ENCODE peak calls at places on chromosomes 4 and X, in seven cellular contexts. One of them, this sample, is unnamed.

GRCh38 chr4:20273793-20274192 is 22.1 kb downstream of the SLIT2 start:
- DNase-seq in H1: no peak
- DNase-seq in HepG2: no peak
- DNase-seq in GM12878: no peak
- DNase-seq in K562: no peak
- DNase-seq in SK-N-SH: no peak
- DNase-seq in HCT116: no peak
- DNase-seq in this sample: no peak

GRCh38 chrX:15269618-15270521 is at the start of gene ASB9:
- DNase-seq in H1: no peak
- DNase-seq in HepG2: peak
- DNase-seq in HCT116: peak
- DNase-seq in SK-N-SH: peak
- DNase-seq in GM12878: no peak
- DNase-seq in K562: no peak
- DNase-seq in this sample: peak

GRCh38 chr4:183716302-183716701 is 57.2 kb downstream of the TRAPPC11 start:
- DNase-seq in H1: no peak
- DNase-seq in HCT116: no peak
- DNase-seq in K562: no peak
- DNase-seq in HepG2: no peak
- DNase-seq in GM12878: no peak
- DNase-seq in SK-N-SH: no peak
- DNase-seq in this sample: no peak

GRCh38 chr4:58502839-58503238 is 1392.7 kb upstream of the IGFBP7 start:
- DNase-seq in SK-N-SH: peak
- DNase-seq in K562: no peak
- DNase-seq in HepG2: no peak
- DNase-seq in HCT116: no peak
- DNase-seq in H1: no peak
- DNase-seq in GM12878: no peak
- DNase-seq in this sample: no peak

GRCh38 chr4:187019896-187020295 is 296.2 kb upstream of the FAT1 start:
- DNase-seq in GM12878: no peak
- DNase-seq in HCT116: no peak
- DNase-seq in H1: peak
- DNase-seq in K562: no peak
- DNase-seq in HepG2: no peak
- DNase-seq in SK-N-SH: no peak
- DNase-seq in this sample: no peak

GRCh38 chrX:319579-320125 is 1.1 kb upstream of the GTPBP6 start:
- DNase-seq in SK-N-SH: no peak
- DNase-seq in HCT116: no peak
- DNase-seq in GM12878: no peak
- DNase-seq in HepG2: no peak
- DNase-seq in K562: no peak
- DNase-seq in H1: no peak
- DNase-seq in this sample: no peak

GRCh38 chrX:10079155-10079711 is 77.5 kb upstream of the CLCN4 start:
- DNase-seq in HCT116: no peak
- DNase-seq in K562: no peak
- DNase-seq in H1: no peak
- DNase-seq in HepG2: peak
- DNase-seq in GM12878: no peak
- DNase-seq in SK-N-SH: no peak
- DNase-seq in this sample: no peak

GRCh38 chrX:16528620-16529019 is 121.3 kb upstream of the S100G start:
- DNase-seq in HCT116: no peak
- DNase-seq in SK-N-SH: no peak
- DNase-seq in GM12878: no peak
- DNase-seq in H1: no peak
- DNase-seq in K562: no peak
- DNase-seq in HepG2: no peak
- DNase-seq in this sample: no peak

GRCh38 chrX:48468247-48468671 is 1.8 kb downstream of the SLC38A5 start:
- DNase-seq in HepG2: no peak
- DNase-seq in H1: no peak
- DNase-seq in HCT116: no peak
- DNase-seq in K562: peak
- DNase-seq in GM12878: no peak
- DNase-seq in SK-N-SH: no peak
- DNase-seq in this sample: no peak

GRCh38 chr4:46648088-46648744 is 258.3 kb upstream of the GABRA2 start:
- DNase-seq in SK-N-SH: peak
- DNase-seq in HCT116: no peak
- DNase-seq in GM12878: no peak
- DNase-seq in K562: no peak
- DNase-seq in HepG2: peak
- DNase-seq in H1: peak
- DNase-seq in this sample: peak

GRCh38 chrX:38260231-38260630 is 39.6 kb upstream of the SRPX start:
- DNase-seq in K562: peak
- DNase-seq in HepG2: peak
- DNase-seq in H1: no peak
- DNase-seq in GM12878: no peak
- DNase-seq in SK-N-SH: peak
- DNase-seq in HCT116: peak
- DNase-seq in this sample: peak

GRCh38 chr4:2261853-2262144 is at the start of gene MXD4:
- DNase-seq in K562: no peak
- DNase-seq in SK-N-SH: no peak
- DNase-seq in GM12878: no peak
- DNase-seq in HepG2: no peak
- DNase-seq in H1: no peak
- DNase-seq in HCT116: no peak
- DNase-seq in this sample: no peak

GRCh38 chr4:2262145-2262943 is 435 bp upstream of the MXD4 start:
- DNase-seq in SK-N-SH: peak
- DNase-seq in H1: peak
- DNase-seq in K562: peak
- DNase-seq in HepG2: peak
- DNase-seq in GM12878: peak
- DNase-seq in HCT116: peak
- DNase-seq in this sample: peak

GRCh38 chr4:2260336-2261109 is 1.4 kb downstream of the MXD4 start:
- DNase-seq in SK-N-SH: no peak
- DNase-seq in H1: no peak
- DNase-seq in HCT116: no peak
- DNase-seq in K562: no peak
- DNase-seq in GM12878: no peak
- DNase-seq in HepG2: no peak
- DNase-seq in this sample: no peak

GRCh38 chr4:2259541-2260267 is 2.2 kb downstream of the MXD4 start:
- DNase-seq in GM12878: no peak
- DNase-seq in HCT116: no peak
- DNase-seq in K562: no peak
- DNase-seq in HepG2: no peak
- DNase-seq in H1: no peak
- DNase-seq in SK-N-SH: no peak
- DNase-seq in this sample: no peak

DNA sequence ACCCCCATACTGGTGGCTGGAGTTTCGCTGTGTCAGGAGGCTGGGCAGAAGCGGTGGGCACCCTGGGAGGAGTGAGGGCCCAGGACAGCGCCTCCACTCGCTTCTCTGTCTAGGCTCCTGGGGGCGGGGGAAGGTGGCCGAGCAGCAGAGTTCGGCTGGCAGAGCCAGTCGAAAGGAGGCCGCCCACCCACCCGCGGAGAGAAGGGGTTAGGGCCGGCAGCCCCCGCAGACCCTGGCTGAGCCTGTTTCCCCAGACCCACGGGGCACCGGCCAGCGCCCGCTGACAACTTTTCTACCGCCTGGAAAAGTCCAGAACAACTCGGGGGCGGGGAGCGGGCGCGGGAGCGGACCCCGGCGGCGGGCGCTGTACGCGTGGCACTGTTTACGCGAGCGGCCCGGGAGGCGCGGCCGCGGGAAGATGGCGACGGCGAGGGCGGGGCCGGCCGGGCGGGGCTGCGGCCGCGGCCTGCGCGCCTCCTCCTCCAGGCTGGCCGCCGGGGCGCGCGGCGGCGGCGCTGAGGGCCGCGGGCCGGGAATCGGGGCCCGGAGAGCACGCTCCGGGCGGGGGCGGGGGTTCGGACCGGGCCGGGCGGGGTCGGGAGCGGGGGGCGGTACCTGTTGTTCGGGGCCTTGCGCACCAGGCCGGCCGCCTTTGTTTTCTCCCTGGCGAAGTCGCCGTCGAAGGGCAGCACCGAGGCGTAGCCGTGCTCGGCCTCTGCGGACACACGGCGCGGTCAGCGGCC is 628 bp downstream of the MXD4 start:
- DNase-seq in HCT116: no peak
- DNase-seq in H1: no peak
- DNase-seq in K562: peak
- DNase-seq in GM12878: no peak
- DNase-seq in HepG2: no peak
- DNase-seq in SK-N-SH: peak
- DNase-seq in this sample: peak
- TF ChIP-seq JUND in HCT116: no peak
- TF ChIP-seq JUND in H1: no peak
- TF ChIP-seq JUND in K562: no peak
- TF ChIP-seq JUND in GM12878: no peak
- TF ChIP-seq JUND in HepG2: no peak
- TF ChIP-seq JUND in SK-N-SH: no peak
- TF ChIP-seq JUND in this sample: no peak

GRCh38 chr4:56388311-56388710 is 1.0 kb upstream of the AASDH start:
- DNase-seq in HCT116: no peak
- DNase-seq in K562: peak
- DNase-seq in SK-N-SH: no peak
- DNase-seq in GM12878: no peak
- DNase-seq in HepG2: no peak
- DNase-seq in H1: no peak
- DNase-seq in this sample: no peak

GRCh38 chr4:56387023-56388001 is at the start of gene AASDH:
- DNase-seq in SK-N-SH: peak
- DNase-seq in GM12878: peak
- DNase-seq in K562: peak
- DNase-seq in HepG2: peak
- DNase-seq in H1: peak
- DNase-seq in HCT116: peak
- DNase-seq in this sample: peak

GRCh38 chr4:56386091-56386490 is 1.2 kb downstream of the AASDH start:
- DNase-seq in HepG2: no peak
- DNase-seq in K562: no peak
- DNase-seq in SK-N-SH: no peak
- DNase-seq in H1: no peak
- DNase-seq in GM12878: no peak
- DNase-seq in HCT116: no peak
- DNase-seq in this sample: no peak

GRCh38 chr4:56389558-56389957 is 2.3 kb upstream of the AASDH start:
- DNase-seq in H1: no peak
- DNase-seq in SK-N-SH: no peak
- DNase-seq in HCT116: no peak
- DNase-seq in GM12878: no peak
- DNase-seq in HepG2: no peak
- DNase-seq in K562: peak
- DNase-seq in this sample: no peak

DNA sequence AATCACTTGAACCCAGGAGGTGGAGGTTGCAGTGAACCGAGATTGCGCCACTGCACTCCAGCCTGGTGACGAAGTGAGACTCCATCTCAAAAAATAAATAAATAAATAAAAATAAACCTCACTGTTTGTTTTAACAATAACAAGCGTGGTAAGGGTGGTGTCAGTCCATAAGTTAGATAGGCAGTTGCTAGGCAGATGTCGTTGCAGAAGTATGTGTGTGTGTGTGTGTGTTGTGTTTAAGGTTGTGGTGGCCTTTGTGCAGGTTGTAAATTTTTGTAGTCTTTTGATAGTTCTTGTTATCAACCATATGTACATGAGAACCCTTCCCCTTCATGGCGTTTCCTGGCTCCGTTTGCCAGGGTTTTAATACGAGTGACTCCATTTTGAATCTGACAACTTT is 4.0 kb upstream of the AASDH start:
- DNase-seq in HepG2: no peak
- DNase-seq in HCT116: no peak
- DNase-seq in H1: no peak
- DNase-seq in K562: no peak
- DNase-seq in SK-N-SH: no peak
- DNase-seq in GM12878: no peak
- DNase-seq in this sample: no peak
- TF ChIP-seq JUND in HepG2: no peak
- TF ChIP-seq JUND in HCT116: no peak
- TF ChIP-seq JUND in H1: no peak
- TF ChIP-seq JUND in K562: no peak
- TF ChIP-seq JUND in SK-N-SH: no peak
- TF ChIP-seq JUND in GM12878: no peak
- TF ChIP-seq JUND in this sample: no peak

GRCh38 chr4:6965329-6965728 is 55.7 kb downstream of the TBC1D14 start:
- DNase-seq in GM12878: no peak
- DNase-seq in H1: no peak
- DNase-seq in K562: no peak
- DNase-seq in SK-N-SH: no peak
- DNase-seq in HCT116: no peak
- DNase-seq in HepG2: no peak
- DNase-seq in this sample: no peak

GRCh38 chr4:6969826-6970800 is 60.5 kb downstream of the TBC1D14 start:
- DNase-seq in K562: no peak
- DNase-seq in HepG2: no peak
- DNase-seq in SK-N-SH: no peak
- DNase-seq in GM12878: peak
- DNase-seq in H1: no peak
- DNase-seq in HCT116: no peak
- DNase-seq in this sample: no peak

GRCh38 chr4:6971536-6972374 is 62.1 kb downstream of the TBC1D14 start:
- DNase-seq in GM12878: no peak
- DNase-seq in K562: no peak
- DNase-seq in HCT116: no peak
- DNase-seq in SK-N-SH: no peak
- DNase-seq in HepG2: no peak
- DNase-seq in H1: no peak
- DNase-seq in this sample: no peak

GRCh38 chr4:6967846-6968340 is 58.3 kb downstream of the TBC1D14 start:
- DNase-seq in HCT116: no peak
- DNase-seq in K562: no peak
- DNase-seq in GM12878: no peak
- DNase-seq in H1: no peak
- DNase-seq in HepG2: no peak
- DNase-seq in SK-N-SH: no peak
- DNase-seq in this sample: no peak

DNA sequence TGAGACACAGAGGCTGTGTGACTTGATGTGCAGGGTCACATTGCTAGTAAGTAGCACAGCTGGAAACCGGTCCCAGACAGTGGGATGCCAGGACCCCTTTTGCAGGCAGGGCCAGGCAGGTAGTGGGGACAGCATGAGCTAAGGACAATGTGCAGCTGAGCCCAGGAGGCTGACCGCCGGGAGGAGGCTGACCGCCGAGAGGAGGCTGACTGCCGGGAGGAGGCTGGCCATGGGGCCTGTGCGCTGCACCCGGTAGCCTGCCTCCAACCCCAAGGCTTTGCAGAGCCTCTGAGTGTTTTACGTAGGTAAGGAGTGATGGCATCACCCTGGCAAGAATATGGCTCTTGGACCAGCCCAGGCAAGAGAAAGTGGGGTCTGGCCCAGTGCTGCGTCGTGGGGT is 58.9 kb downstream of the TBC1D14 start:
- DNase-seq in HCT116: no peak
- DNase-seq in SK-N-SH: no peak
- DNase-seq in K562: no peak
- DNase-seq in GM12878: no peak
- DNase-seq in HepG2: no peak
- DNase-seq in H1: no peak
- DNase-seq in this sample: no peak
- TF ChIP-seq JUND in HCT116: no peak
- TF ChIP-seq JUND in SK-N-SH: no peak
- TF ChIP-seq JUND in K562: no peak
- TF ChIP-seq JUND in GM12878: no peak
- TF ChIP-seq JUND in HepG2: no peak
- TF ChIP-seq JUND in H1: no peak
- TF ChIP-seq JUND in this sample: no peak

GRCh38 chrX:153722704-153723350 is 1.4 kb downstream of the BCAP31 start:
- DNase-seq in K562: no peak
- DNase-seq in SK-N-SH: no peak
- DNase-seq in HepG2: no peak
- DNase-seq in GM12878: no peak
- DNase-seq in HCT116: no peak
- DNase-seq in H1: no peak
- DNase-seq in this sample: peak
- TF ChIP-seq JUND in K562: no peak
- TF ChIP-seq JUND in SK-N-SH: no peak
- TF ChIP-seq JUND in HepG2: no peak
- TF ChIP-seq JUND in GM12878: no peak
- TF ChIP-seq JUND in HCT116: no peak
- TF ChIP-seq JUND in H1: no peak
- TF ChIP-seq JUND in this sample: no peak